ENCODE peak calls at places on chromosomes 2 and 18, in eight cellular contexts. One of them, this sample, is unnamed.

GRCh38 chr2:156115338-156115737 is 217.2 kb downstream of the NR4A2 start:
- DNase-seq in GM23338: no peak
- DNase-seq in cardiac muscle cell: peak
- DNase-seq in neural progenitor cell: no peak
- DNase-seq in hepatocyte: no peak
- DNase-seq in left ventricle myocardium inferior: no peak
- DNase-seq in sigmoid colon: no peak
- DNase-seq in thyroid gland: no peak
- DNase-seq in this sample: no peak

GRCh38 chr2:8171608-8172007 is 510.2 kb upstream of the ID2 start:
- DNase-seq in GM23338: no peak
- DNase-seq in cardiac muscle cell: peak
- DNase-seq in neural progenitor cell: no peak
- DNase-seq in hepatocyte: no peak
- DNase-seq in left ventricle myocardium inferior: no peak
- DNase-seq in sigmoid colon: no peak
- DNase-seq in thyroid gland: no peak
- DNase-seq in this sample: no peak

GRCh38 chr2:54855434-54855833 is 132.0 kb downstream of the EML6 start:
- DNase-seq in GM23338: no peak
- DNase-seq in cardiac muscle cell: no peak
- DNase-seq in neural progenitor cell: no peak
- DNase-seq in hepatocyte: no peak
- DNase-seq in left ventricle myocardium inferior: no peak
- DNase-seq in sigmoid colon: no peak
- DNase-seq in thyroid gland: no peak
- DNase-seq in this sample: no peak

GRCh38 chr18:31977270-31977872 is 34.4 kb upstream of the TRAPPC8 start:
- DNase-seq in GM23338: peak
- DNase-seq in cardiac muscle cell: peak
- DNase-seq in neural progenitor cell: peak
- DNase-seq in hepatocyte: peak
- DNase-seq in left ventricle myocardium inferior: no peak
- DNase-seq in sigmoid colon: no peak
- DNase-seq in thyroid gland: peak
- DNase-seq in this sample: no peak

GRCh38 chr2:20620696-20621365 is 30.1 kb downstream of the HS1BP3 start:
- DNase-seq in GM23338: no peak
- DNase-seq in cardiac muscle cell: no peak
- DNase-seq in neural progenitor cell: no peak
- DNase-seq in hepatocyte: no peak
- DNase-seq in left ventricle myocardium inferior: no peak
- DNase-seq in sigmoid colon: peak
- DNase-seq in thyroid gland: peak
- DNase-seq in this sample: no peak

GRCh38 chr2:137173514-137173913 is 408.2 kb downstream of the THSD7B start:
- DNase-seq in GM23338: peak
- DNase-seq in cardiac muscle cell: peak
- DNase-seq in neural progenitor cell: no peak
- DNase-seq in hepatocyte: peak
- DNase-seq in left ventricle myocardium inferior: no peak
- DNase-seq in sigmoid colon: no peak
- DNase-seq in thyroid gland: no peak
- DNase-seq in this sample: peak

GRCh38 chr2:156310773-156311172 is 21.7 kb downstream of the NR4A2 start:
- DNase-seq in GM23338: no peak
- DNase-seq in cardiac muscle cell: no peak
- DNase-seq in neural progenitor cell: no peak
- DNase-seq in hepatocyte: no peak
- DNase-seq in left ventricle myocardium inferior: no peak
- DNase-seq in sigmoid colon: no peak
- DNase-seq in thyroid gland: no peak
- DNase-seq in this sample: no peak

GRCh38 chr18:67265464-67266245 is 250.9 kb downstream of the DSEL start:
- DNase-seq in GM23338: no peak
- DNase-seq in cardiac muscle cell: peak
- DNase-seq in neural progenitor cell: no peak
- DNase-seq in hepatocyte: peak
- DNase-seq in left ventricle myocardium inferior: no peak
- DNase-seq in sigmoid colon: no peak
- DNase-seq in thyroid gland: no peak
- DNase-seq in this sample: peak

GRCh38 chr2:218811382-218811781 is 20.2 kb downstream of the PRKAG3 start:
- DNase-seq in GM23338: no peak
- DNase-seq in cardiac muscle cell: peak
- DNase-seq in neural progenitor cell: no peak
- DNase-seq in hepatocyte: no peak
- DNase-seq in left ventricle myocardium inferior: no peak
- DNase-seq in sigmoid colon: no peak
- DNase-seq in thyroid gland: no peak
- DNase-seq in this sample: no peak

GRCh38 chr2:174059875-174060226 is 94.7 kb upstream of the SP3 start:
- DNase-seq in GM23338: no peak
- DNase-seq in cardiac muscle cell: no peak
- DNase-seq in neural progenitor cell: no peak
- DNase-seq in hepatocyte: no peak
- DNase-seq in left ventricle myocardium inferior: no peak
- DNase-seq in sigmoid colon: no peak
- DNase-seq in thyroid gland: no peak
- DNase-seq in this sample: peak

GRCh38 chr2:67215214-67215613 is 181.9 kb upstream of the ETAA1 start:
- DNase-seq in GM23338: peak
- DNase-seq in cardiac muscle cell: peak
- DNase-seq in neural progenitor cell: peak
- DNase-seq in hepatocyte: peak
- DNase-seq in left ventricle myocardium inferior: no peak
- DNase-seq in sigmoid colon: peak
- DNase-seq in thyroid gland: peak
- DNase-seq in this sample: peak

GRCh38 chr2:89763581-89764485 is 1072.4 kb downstream of the RPIA start:
- DNase-seq in GM23338: no peak
- DNase-seq in cardiac muscle cell: no peak
- DNase-seq in neural progenitor cell: no peak
- DNase-seq in hepatocyte: no peak
- DNase-seq in left ventricle myocardium inferior: peak
- DNase-seq in sigmoid colon: peak
- DNase-seq in thyroid gland: no peak
- DNase-seq in this sample: no peak

GRCh38 chr2:106097370-106098000 is 96.6 kb downstream of the UXS1 start:
- DNase-seq in GM23338: peak
- DNase-seq in cardiac muscle cell: no peak
- DNase-seq in neural progenitor cell: peak
- DNase-seq in hepatocyte: no peak
- DNase-seq in left ventricle myocardium inferior: no peak
- DNase-seq in sigmoid colon: no peak
- DNase-seq in thyroid gland: no peak
- DNase-seq in this sample: no peak

GRCh38 chr2:13091463-13091862 is 374.7 kb downstream of the TRIB2 start:
- DNase-seq in GM23338: no peak
- DNase-seq in cardiac muscle cell: no peak
- DNase-seq in neural progenitor cell: no peak
- DNase-seq in hepatocyte: no peak
- DNase-seq in left ventricle myocardium inferior: no peak
- DNase-seq in sigmoid colon: no peak
- DNase-seq in thyroid gland: no peak
- DNase-seq in this sample: no peak

GRCh38 chr2:23029111-23029510 is 355.9 kb upstream of the KLHL29 start:
- DNase-seq in GM23338: no peak
- DNase-seq in cardiac muscle cell: no peak
- DNase-seq in neural progenitor cell: no peak
- DNase-seq in hepatocyte: no peak
- DNase-seq in left ventricle myocardium inferior: no peak
- DNase-seq in sigmoid colon: no peak
- DNase-seq in thyroid gland: no peak
- DNase-seq in this sample: no peak

GRCh38 chr2:186612555-186613440 is 22.9 kb downstream of the ITGAV start:
- DNase-seq in GM23338: no peak
- DNase-seq in cardiac muscle cell: no peak
- DNase-seq in neural progenitor cell: peak
- DNase-seq in hepatocyte: no peak
- DNase-seq in left ventricle myocardium inferior: no peak
- DNase-seq in sigmoid colon: no peak
- DNase-seq in thyroid gland: no peak
- DNase-seq in this sample: no peak

GRCh38 chr2:119156105-119156890 is 2.3 kb downstream of the C1QL2 start:
- DNase-seq in GM23338: peak
- DNase-seq in cardiac muscle cell: no peak
- DNase-seq in neural progenitor cell: peak
- DNase-seq in hepatocyte: peak
- DNase-seq in left ventricle myocardium inferior: no peak
- DNase-seq in sigmoid colon: no peak
- DNase-seq in thyroid gland: no peak
- DNase-seq in this sample: no peak

GRCh38 chr2:217555075-217555876 is 447.5 kb downstream of the TNS1 start:
- DNase-seq in GM23338: peak
- DNase-seq in cardiac muscle cell: no peak
- DNase-seq in neural progenitor cell: no peak
- DNase-seq in hepatocyte: no peak
- DNase-seq in left ventricle myocardium inferior: no peak
- DNase-seq in sigmoid colon: peak
- DNase-seq in thyroid gland: no peak
- DNase-seq in this sample: no peak

GRCh38 chr2:142944264-142944663 is 66.8 kb downstream of the KYNU start:
- DNase-seq in GM23338: no peak
- DNase-seq in cardiac muscle cell: no peak
- DNase-seq in neural progenitor cell: no peak
- DNase-seq in hepatocyte: no peak
- DNase-seq in left ventricle myocardium inferior: no peak
- DNase-seq in sigmoid colon: no peak
- DNase-seq in thyroid gland: no peak
- DNase-seq in this sample: no peak

GRCh38 chr2:9002313-9002636 is 1.2 kb downstream of the MBOAT2 start:
- DNase-seq in GM23338: no peak
- DNase-seq in cardiac muscle cell: no peak
- DNase-seq in neural progenitor cell: no peak
- DNase-seq in hepatocyte: no peak
- DNase-seq in left ventricle myocardium inferior: no peak
- DNase-seq in sigmoid colon: no peak
- DNase-seq in thyroid gland: no peak
- DNase-seq in this sample: no peak

GRCh38 chr18:12944724-12945123 is 3.1 kb upstream of the SEH1L start:
- DNase-seq in GM23338: no peak
- DNase-seq in cardiac muscle cell: peak
- DNase-seq in neural progenitor cell: no peak
- DNase-seq in hepatocyte: no peak
- DNase-seq in left ventricle myocardium inferior: peak
- DNase-seq in sigmoid colon: no peak
- DNase-seq in thyroid gland: peak
- DNase-seq in this sample: no peak

DNA sequence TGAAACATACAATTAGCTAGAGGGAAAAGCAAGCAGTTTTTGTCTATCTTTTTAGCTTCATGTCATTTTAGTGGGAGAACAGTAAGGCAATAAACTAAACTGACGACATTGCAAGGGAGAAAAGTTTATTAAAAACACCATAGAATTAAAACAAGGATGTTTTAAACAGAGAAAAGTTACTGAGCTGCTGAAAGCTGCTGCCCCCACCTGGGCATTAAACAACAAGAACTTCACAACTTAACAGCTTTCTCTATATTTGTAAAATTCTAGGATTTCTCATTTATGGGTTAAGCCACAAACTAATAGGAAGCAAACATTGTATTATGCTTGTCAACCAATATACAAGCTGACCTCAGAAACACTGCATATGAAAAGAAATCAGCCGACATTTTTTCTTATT is 289.2 kb downstream of the ERBB4 start:
- DNase-seq in GM23338: peak
- DNase-seq in cardiac muscle cell: peak
- DNase-seq in neural progenitor cell: no peak
- DNase-seq in hepatocyte: peak
- DNase-seq in left ventricle myocardium inferior: no peak
- DNase-seq in sigmoid colon: no peak
- DNase-seq in thyroid gland: no peak
- DNase-seq in this sample: no peak
- TF ChIP-seq CTCF in GM23338: peak
- TF ChIP-seq CTCF in cardiac muscle cell: peak
- TF ChIP-seq CTCF in neural progenitor cell: peak
- TF ChIP-seq CTCF in hepatocyte: peak
- TF ChIP-seq CTCF in left ventricle myocardium inferior: peak
- TF ChIP-seq CTCF in sigmoid colon: no peak
- TF ChIP-seq CTCF in thyroid gland: no peak
- TF ChIP-seq CTCF in this sample: no peak

GRCh38 chr2:85755122-85756027 is 1.6 kb downstream of the ATOH8 start:
- DNase-seq in GM23338: no peak
- DNase-seq in cardiac muscle cell: peak
- DNase-seq in neural progenitor cell: peak
- DNase-seq in hepatocyte: no peak
- DNase-seq in left ventricle myocardium inferior: peak
- DNase-seq in sigmoid colon: no peak
- DNase-seq in thyroid gland: peak
- DNase-seq in this sample: no peak
- H3K4me3 ChIP-seq in GM23338: peak
- H3K4me3 ChIP-seq in cardiac muscle cell: peak
- H3K4me3 ChIP-seq in neural progenitor cell: peak
- H3K4me3 ChIP-seq in hepatocyte: peak
- H3K4me3 ChIP-seq in left ventricle myocardium inferior: peak
- H3K4me3 ChIP-seq in sigmoid colon: peak
- H3K4me3 ChIP-seq in thyroid gland: peak
- H3K4me3 ChIP-seq in this sample: peak

GRCh38 chr2:48727560-48727959 is 28.0 kb downstream of the LHCGR start:
- DNase-seq in GM23338: no peak
- DNase-seq in cardiac muscle cell: peak
- DNase-seq in neural progenitor cell: no peak
- DNase-seq in hepatocyte: peak
- DNase-seq in left ventricle myocardium inferior: no peak
- DNase-seq in sigmoid colon: no peak
- DNase-seq in thyroid gland: no peak
- DNase-seq in this sample: no peak
- TF ChIP-seq CTCF in GM23338: no peak
- TF ChIP-seq CTCF in cardiac muscle cell: peak
- TF ChIP-seq CTCF in neural progenitor cell: peak
- TF ChIP-seq CTCF in hepatocyte: peak
- TF ChIP-seq CTCF in left ventricle myocardium inferior: no peak
- TF ChIP-seq CTCF in sigmoid colon: no peak
- TF ChIP-seq CTCF in thyroid gland: peak
- TF ChIP-seq CTCF in this sample: no peak

GRCh38 chr2:28588231-28588725 is 92.4 kb downstream of the PLB1 start:
- DNase-seq in GM23338: no peak
- DNase-seq in cardiac muscle cell: no peak
- DNase-seq in neural progenitor cell: no peak
- DNase-seq in hepatocyte: no peak
- DNase-seq in left ventricle myocardium inferior: no peak
- DNase-seq in sigmoid colon: peak
- DNase-seq in thyroid gland: no peak
- DNase-seq in this sample: no peak

GRCh38 chr2:28591711-28592365 is 96.0 kb downstream of the PLB1 start:
- DNase-seq in GM23338: no peak
- DNase-seq in cardiac muscle cell: no peak
- DNase-seq in neural progenitor cell: no peak
- DNase-seq in hepatocyte: no peak
- DNase-seq in left ventricle myocardium inferior: no peak
- DNase-seq in sigmoid colon: peak
- DNase-seq in thyroid gland: no peak
- DNase-seq in this sample: no peak

GRCh38 chr2:28589746-28590463 is 94.0 kb downstream of the PLB1 start:
- DNase-seq in GM23338: no peak
- DNase-seq in cardiac muscle cell: no peak
- DNase-seq in neural progenitor cell: no peak
- DNase-seq in hepatocyte: no peak
- DNase-seq in left ventricle myocardium inferior: no peak
- DNase-seq in sigmoid colon: peak
- DNase-seq in thyroid gland: no peak
- DNase-seq in this sample: no peak

GRCh38 chr2:28592481-28592880 is 96.6 kb downstream of the PLB1 start:
- DNase-seq in GM23338: no peak
- DNase-seq in cardiac muscle cell: no peak
- DNase-seq in neural progenitor cell: no peak
- DNase-seq in hepatocyte: no peak
- DNase-seq in left ventricle myocardium inferior: no peak
- DNase-seq in sigmoid colon: peak
- DNase-seq in thyroid gland: peak
- DNase-seq in this sample: no peak

GRCh38 chr2:28590496-28591301 is 94.8 kb downstream of the PLB1 start:
- DNase-seq in GM23338: no peak
- DNase-seq in cardiac muscle cell: no peak
- DNase-seq in neural progenitor cell: peak
- DNase-seq in hepatocyte: no peak
- DNase-seq in left ventricle myocardium inferior: no peak
- DNase-seq in sigmoid colon: peak
- DNase-seq in thyroid gland: no peak
- DNase-seq in this sample: no peak
- H3K4me3 ChIP-seq in GM23338: no peak
- H3K4me3 ChIP-seq in cardiac muscle cell: no peak
- H3K4me3 ChIP-seq in neural progenitor cell: no peak
- H3K4me3 ChIP-seq in hepatocyte: no peak
- H3K4me3 ChIP-seq in left ventricle myocardium inferior: no peak
- H3K4me3 ChIP-seq in sigmoid colon: no peak
- H3K4me3 ChIP-seq in thyroid gland: no peak
- H3K4me3 ChIP-seq in this sample: no peak

This sample was measured in AG04449.